ENCODE peak calls at places on chromosomes 13 and 19, in four cellular contexts. K is activated CD8-positive, alpha-beta memory T cell treated with anti-CD3 and anti-CD28 coated beads for 1 hour; Q is omental fat pad; Y is uterus. X is an unnamed sample.
A peak's percentile ranks its signal among the peaks of the same experiment; 100 is the strongest.

GRCh38 chr13:56351041-56351440 is 789.7 kb upstream of the PRR20A start:
- DNase-seq in K (no peak), Q (no peak), Y (no peak), X (no peak)

GRCh38 chr13:78298657-78299056 is 304.7 kb downstream of the POU4F1 start:
- DNase-seq in K (no peak), Q (no peak), Y (no peak), X (no peak)

GRCh38 chr13:51867062-51867461 is 5.3 kb downstream of the CCDC70 start:
- DNase-seq in K (no peak), Q (no peak), Y (no peak), X (no peak)

GRCh38 chr19:38417544-38418506 is 8.2 kb downstream of the RASGRP4 start:
- DNase-seq in K (no peak), Q (no peak), Y (peak; percentile 21), X (no peak)

GRCh38 chr13:105343134-105343806 is 1192.2 kb downstream of the EFNB2 start:
- DNase-seq in K (no peak), Q (no peak), Y (no peak), X (no peak)

GRCh38 chr13:111893071-111893606 is 173.8 kb upstream of the SOX1 start:
- DNase-seq in K (no peak), Q (no peak), Y (no peak), X (no peak)

GRCh38 chr19:41225238-41226052 is 6.4 kb downstream of the AXL start:
- DNase-seq in K (no peak), Q (peak; percentile 56), Y (peak; percentile 90), X (peak; percentile 99)

GRCh38 chr19:41753936-41754529 is 1.3 kb upstream of the CEACAM6 start:
- DNase-seq in K (peak; percentile 40), Q (peak; percentile 35), Y (no peak), X (no peak)

GRCh38 chr19:45590300-45591003 is 5.8 kb upstream of the OPA3 start:
- DNase-seq in K (no peak), Q (no peak), Y (no peak), X (no peak)

GRCh38 chr13:51806571-51806970 is 2.6 kb upstream of the DHRS12 start:
- DNase-seq in K (no peak), Q (no peak), Y (no peak), X (no peak)

GRCh38 chr19:56076413-56076998 is 44.6 kb downstream of the ZNF787 start:
- DNase-seq in K (peak; percentile 14), Q (peak; percentile 58), Y (no peak), X (peak; percentile 10)

GRCh38 chr13:27455331-27455855 is 5.0 kb upstream of the MTIF3 start:
- DNase-seq in K (no peak), Q (no peak), Y (no peak), X (no peak)

GRCh38 chr19:45376045-45376724 is 5.8 kb upstream of the ERCC2 start:
- DNase-seq in K (no peak), Q (no peak), Y (peak; percentile 66), X (peak; percentile 91)

GRCh38 chr13:91247768-91248167 is 99.7 kb upstream of the MIR17HG start:
- DNase-seq in K (no peak), Q (no peak), Y (no peak), X (no peak)

GRCh38 chr13:36858285-36858684 is 39.3 kb downstream of the RFXAP start:
- DNase-seq in K (no peak), Q (no peak), Y (no peak), X (peak; percentile 10)

GRCh38 chr13:108176685-108177274 is 38.6 kb downstream of the LIG4 start:
- DNase-seq in K (peak; percentile 23), Q (no peak), Y (no peak), X (no peak)

GRCh38 chr13:110197041-110197440 is 109.9 kb downstream of the COL4A1 start:
- DNase-seq in K (no peak), Q (no peak), Y (no peak), X (peak; percentile 21)

GRCh38 chr13:111664060-111664459 is 343.6 kb downstream of the TEX29 start:
- DNase-seq in K (no peak), Q (no peak), Y (no peak), X (no peak)

GRCh38 chr13:30872685-30873443 is 33.2 kb upstream of the MEDAG start:
- DNase-seq in K (no peak), Q (peak; percentile 51), Y (peak; percentile 83), X (no peak)

GRCh38 chr19:41175825-41176734 is 16.9 kb upstream of the CYP2S1 start:
- DNase-seq in K (no peak), Q (peak; percentile 35), Y (peak; percentile 40), X (peak; percentile 24)

X was measured in AG09309.